ENCODE peak calls at places on chromosomes 6 and 20, in eight cellular contexts. C, M, Q, I, Y, D, U and H are unnamed samples.

GRCh38 chr6:47440722-47441121 is 36.9 kb upstream of the CD2AP start:
- DNase-seq in C (no peak), M (no peak), Q (no peak), I (no peak), Y (no peak), D (no peak), U (no peak), H (no peak)

GRCh38 chr20:63488331-63489251 is 10.3 kb downstream of the EEF1A2 start:
- DNase-seq in C (no peak), M (no peak), Q (no peak), I (no peak), Y (no peak), D (no peak), U (no peak), H (peak)

GRCh38 chr6:44926556-44926955 is 401.6 kb upstream of the RUNX2 start:
- DNase-seq in C (no peak), M (no peak), Q (no peak), I (no peak), Y (no peak), D (no peak), U (no peak), H (no peak)

GRCh38 chr20:6697228-6697972 is 70.1 kb upstream of the BMP2 start:
- DNase-seq in C (no peak), M (no peak), Q (no peak), I (no peak), Y (no peak), D (no peak), U (no peak), H (no peak)

GRCh38 chr20:61478094-61478493 is 226.0 kb downstream of the CDH4 start:
- DNase-seq in C (no peak), M (no peak), Q (no peak), I (no peak), Y (no peak), D (no peak), U (no peak), H (no peak)

GRCh38 chr6:78639505-78640110 is 227.7 kb upstream of the IRAK1BP1 start:
- DNase-seq in C (no peak), M (no peak), Q (no peak), I (no peak), Y (no peak), D (no peak), U (no peak), H (no peak)

GRCh38 chr20:47456952-47457724 is 44.5 kb upstream of the NCOA3 start:
- DNase-seq in C (no peak), M (no peak), Q (peak), I (no peak), Y (peak), D (no peak), U (no peak), H (no peak)

GRCh38 chr20:32235331-32236047 is 27.8 kb downstream of the POFUT1 start:
- DNase-seq in C (peak), M (no peak), Q (no peak), I (no peak), Y (no peak), D (no peak), U (no peak), H (no peak)

GRCh38 chr6:16333580-16333979 is 95.2 kb downstream of the GMPR start:
- DNase-seq in C (no peak), M (no peak), Q (peak), I (no peak), Y (peak), D (no peak), U (no peak), H (no peak)

GRCh38 chr6:80338201-80338836 is 231.8 kb downstream of the BCKDHB start:
- DNase-seq in C (peak), M (peak), Q (peak), I (peak), Y (peak), D (peak), U (no peak), H (peak)

GRCh38 chr6:111810321-111811235 is 62.7 kb downstream of the FYN start:
- DNase-seq in C (no peak), M (no peak), Q (peak), I (no peak), Y (no peak), D (no peak), U (no peak), H (no peak)

GRCh38 chr20:37984018-37984785 is 49.1 kb downstream of the TTI1 start:
- DNase-seq in C (no peak), M (no peak), Q (no peak), I (no peak), Y (no peak), D (no peak), U (no peak), H (no peak)

GRCh38 chr6:21138359-21139094 is 455.0 kb upstream of the SOX4 start:
- DNase-seq in C (no peak), M (no peak), Q (peak), I (peak), Y (peak), D (no peak), U (no peak), H (no peak)

GRCh38 chr6:42914546-42914945 is 1.3 kb upstream of the PTCRA start:
- DNase-seq in C (no peak), M (no peak), Q (no peak), I (no peak), Y (no peak), D (no peak), U (no peak), H (no peak)

GRCh38 chr6:42243046-42243445 is 25.4 kb upstream of the MRPS10 start:
- DNase-seq in C (no peak), M (no peak), Q (peak), I (no peak), Y (no peak), D (no peak), U (peak), H (no peak)

GRCh38 chr6:31621991-31622390 is 1.5 kb downstream of the PRRC2A start:
- DNase-seq in C (no peak), M (no peak), Q (no peak), I (no peak), Y (no peak), D (no peak), U (no peak), H (no peak)

GRCh38 chr20:37404461-37404881 is 58.5 kb downstream of the SRC start:
- DNase-seq in C (no peak), M (no peak), Q (no peak), I (no peak), Y (no peak), D (no peak), U (no peak), H (no peak)

GRCh38 chr6:136989591-136990578 is 54.9 kb downstream of the IL20RA start:
- DNase-seq in C (peak), M (peak), Q (no peak), I (peak), Y (no peak), D (no peak), U (no peak), H (peak)

GRCh38 chr6:389622-390021 is 1.9 kb upstream of the IRF4 start:
- DNase-seq in C (no peak), M (no peak), Q (no peak), I (no peak), Y (no peak), D (no peak), U (no peak), H (no peak)

GRCh38 chr6:25732468-25733198 is 21.9 kb upstream of the SLC17A4 start:
- DNase-seq in C (no peak), M (no peak), Q (no peak), I (no peak), Y (no peak), D (no peak), U (no peak), H (no peak)

GRCh38 chr20:38187512-38187911 is 22.4 kb upstream of the TGM2 start:
- DNase-seq in C (no peak), M (no peak), Q (no peak), I (peak), Y (no peak), D (no peak), U (no peak), H (peak)

GRCh38 chr6:79048611-79049010 is 29.4 kb downstream of the PHIP start:
- DNase-seq in C (no peak), M (peak), Q (peak), I (peak), Y (peak), D (no peak), U (no peak), H (no peak)

GRCh38 chr6:153511896-153512496 is 380.9 kb upstream of the RGS17 start:
- DNase-seq in C (no peak), M (peak), Q (peak), I (peak), Y (peak), D (no peak), U (no peak), H (peak)

GRCh38 chr6:133730881-133731280 is 158.0 kb upstream of the TCF21 start:
- DNase-seq in C (no peak), M (no peak), Q (no peak), I (no peak), Y (peak), D (no peak), U (no peak), H (no peak)

GRCh38 chr6:130136803-130137202 is 85.9 kb downstream of the SAMD3 start:
- DNase-seq in C (no peak), M (no peak), Q (no peak), I (no peak), Y (no peak), D (no peak), U (no peak), H (no peak)

GRCh38 chr20:44643596-44644383 is 7.7 kb downstream of the ADA start:
- DNase-seq in C (no peak), M (no peak), Q (peak), I (peak), Y (peak), D (no peak), U (no peak), H (peak)

GRCh38 chr6:138772596-138773176 is 883 bp upstream of the CCDC28A start:
- DNase-seq in C (no peak), M (peak), Q (no peak), I (no peak), Y (no peak), D (no peak), U (no peak), H (no peak)

GRCh38 chr6:138769102-138769676 is 4.4 kb upstream of the CCDC28A start:
- DNase-seq in C (no peak), M (no peak), Q (no peak), I (peak), Y (peak), D (no peak), U (no peak), H (no peak)

GRCh38 chr6:138776659-138777058 is 3.1 kb downstream of the CCDC28A start:
- DNase-seq in C (no peak), M (no peak), Q (no peak), I (no peak), Y (no peak), D (no peak), U (no peak), H (no peak)

GRCh38 chr6:138774370-138774769 is 801 bp downstream of the CCDC28A start:
- DNase-seq in C (no peak), M (no peak), Q (no peak), I (no peak), Y (no peak), D (no peak), U (no peak), H (no peak)

DNA sequence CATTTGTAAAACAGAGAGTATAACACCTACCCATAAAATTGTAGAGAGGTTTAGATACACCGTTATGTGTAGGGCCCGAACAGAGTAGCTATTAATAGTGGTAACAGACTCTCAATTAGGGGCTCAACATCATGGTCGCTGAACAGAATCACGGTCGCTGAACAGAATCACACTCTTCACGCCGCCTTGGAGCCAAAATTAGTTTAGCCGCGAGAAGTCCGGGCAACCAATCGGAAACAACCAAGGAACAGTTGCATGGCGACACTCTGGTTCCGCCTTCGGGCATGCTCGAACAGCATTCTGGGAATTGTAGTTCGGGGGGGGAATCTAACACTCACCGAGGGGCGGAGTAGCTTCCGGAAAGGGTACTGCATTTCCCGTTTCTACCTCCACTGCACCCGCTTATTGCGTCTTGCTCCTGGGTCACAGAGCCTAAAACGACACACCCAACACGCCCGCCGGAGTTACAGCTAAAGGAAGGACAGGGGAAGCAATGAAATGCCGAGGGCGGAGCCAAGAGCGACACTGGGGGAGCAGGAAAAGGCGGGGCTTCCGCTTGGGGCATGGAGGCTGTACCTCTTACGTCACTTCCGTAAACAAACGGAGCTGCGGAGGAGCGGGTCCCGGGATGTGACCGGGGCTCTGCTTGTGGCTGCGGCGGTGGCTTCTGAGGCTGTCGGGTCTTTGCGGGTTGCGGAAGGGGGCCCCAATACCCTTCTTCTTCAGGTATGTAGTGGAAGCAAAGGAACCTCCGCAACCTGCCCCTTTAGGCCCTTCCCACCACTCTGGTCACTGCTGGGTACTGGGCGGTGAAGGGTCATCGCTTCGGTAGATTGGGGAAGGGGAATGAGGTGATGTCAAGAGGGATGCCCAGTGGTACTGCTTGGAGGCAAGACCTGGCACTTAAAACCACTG is at the start of gene CCDC28A:
- DNase-seq in C (peak), M (peak), Q (peak), I (peak), Y (peak), D (peak), U (peak), H (peak)
- TF ChIP-seq CTCF in C (peak), M (no peak), Q (no peak), I (no peak), Y (no peak), D (no peak), U (peak), H (no peak)

DNA sequence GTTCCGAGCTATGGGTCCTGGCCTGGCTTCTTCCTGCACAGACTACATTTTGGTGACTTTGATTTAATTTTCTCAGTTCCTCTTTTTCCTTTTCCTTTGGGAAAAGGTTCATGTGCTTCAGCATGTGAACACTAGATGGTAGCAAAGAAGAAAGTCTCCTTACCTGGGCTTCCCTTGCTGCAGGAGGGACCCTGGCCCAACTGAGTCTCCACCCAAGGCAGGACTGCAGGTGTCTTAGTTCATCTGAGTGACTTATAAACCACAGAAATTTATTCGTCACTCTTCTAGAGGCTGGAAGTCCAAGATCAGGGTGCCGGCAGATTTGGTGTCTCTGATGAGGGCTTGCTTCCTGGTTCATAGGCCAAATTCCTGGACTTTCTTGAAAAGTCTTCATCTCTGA is 163.2 kb downstream of the SYCP2 start:
- DNase-seq in C (peak), M (no peak), Q (no peak), I (no peak), Y (no peak), D (no peak), U (no peak), H (no peak)
- TF ChIP-seq CTCF in C (peak), M (peak), Q (no peak), I (peak), Y (no peak), D (peak), U (no peak), H (no peak)

GRCh38 chr6:67935976-67936477 is 699.1 kb upstream of the ADGRB3 start:
- DNase-seq in C (no peak), M (no peak), Q (no peak), I (no peak), Y (no peak), D (no peak), U (no peak), H (no peak)
- TF ChIP-seq CTCF in C (no peak), M (no peak), Q (no peak), I (no peak), Y (no peak), D (no peak), U (no peak), H (no peak)

DNA sequence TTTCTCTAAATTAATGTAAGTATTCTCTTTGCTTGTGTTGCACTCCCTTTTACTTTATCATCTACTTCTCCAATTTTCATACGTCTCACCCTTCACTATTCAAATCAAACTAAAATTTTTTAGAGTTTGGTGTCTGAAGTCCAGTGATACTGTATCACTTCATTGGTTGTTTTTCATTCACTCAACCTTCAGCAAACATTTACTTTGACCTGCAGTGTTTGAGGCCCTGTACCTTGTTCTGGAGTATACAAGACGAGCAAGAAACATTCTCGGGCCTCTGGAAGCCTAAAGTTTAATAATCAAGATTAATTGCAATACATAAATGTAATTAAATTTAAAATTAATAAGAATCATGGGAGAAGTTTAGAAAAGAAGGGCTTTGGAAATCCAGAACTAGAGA is 64.6 kb downstream of the SCAF8 start:
- DNase-seq in C (no peak), M (no peak), Q (no peak), I (no peak), Y (no peak), D (no peak), U (no peak), H (no peak)
- TF ChIP-seq CTCF in C (no peak), M (no peak), Q (no peak), I (no peak), Y (no peak), D (no peak), U (no peak), H (no peak)

DNA sequence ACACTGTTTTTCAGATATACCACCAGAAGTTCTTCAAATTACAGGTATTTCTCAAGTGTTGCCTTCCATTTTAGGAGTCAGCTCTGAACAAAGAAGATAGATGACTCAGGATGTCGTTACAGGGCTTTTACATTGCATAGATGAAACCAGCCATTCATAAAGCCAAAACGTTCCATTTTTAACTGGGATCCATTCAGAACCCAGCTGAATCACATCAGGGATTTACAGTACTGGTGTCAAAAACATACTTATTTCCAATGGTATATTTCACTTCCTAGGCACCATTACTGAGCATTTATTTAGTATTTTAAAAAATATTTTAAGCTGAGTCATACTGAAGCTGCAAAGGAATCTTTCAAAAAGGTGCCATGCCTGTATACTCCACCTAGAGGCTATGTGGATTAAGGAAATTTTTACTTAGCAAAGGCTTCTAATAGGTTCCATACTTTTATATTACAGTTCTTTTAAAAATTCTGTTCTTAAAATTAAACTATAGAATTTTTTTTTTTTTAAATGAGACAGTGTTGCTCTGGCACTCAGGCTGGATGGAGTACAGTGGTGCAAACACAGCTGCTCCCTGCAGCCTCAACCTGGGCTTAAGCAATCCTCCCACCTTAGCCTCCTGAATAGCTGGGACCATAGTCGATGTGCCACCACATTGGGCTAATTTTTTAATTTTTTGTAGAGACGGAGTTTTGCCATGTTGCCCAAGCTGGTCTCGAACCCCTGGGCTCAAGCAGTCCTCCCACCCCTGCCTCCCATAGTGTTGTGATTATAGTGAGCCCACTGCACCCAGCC is 2.6 kb downstream of the ASF1A start:
- DNase-seq in C (no peak), M (no peak), Q (peak), I (peak), Y (peak), D (no peak), U (no peak), H (no peak)
- TF ChIP-seq CTCF in C (peak), M (peak), Q (peak), I (peak), Y (peak), D (peak), U (no peak), H (peak)

GRCh38 chr6:50062051-50062450 is 12.3 kb upstream of the DEFB112 start:
- DNase-seq in C (no peak), M (no peak), Q (no peak), I (no peak), Y (no peak), D (no peak), U (no peak), H (peak)
- TF ChIP-seq CTCF in C (no peak), M (peak), Q (no peak), I (peak), Y (no peak), D (peak), U (no peak), H (peak)

GRCh38 chr20:50108571-50109235 is 4.2 kb downstream of the UBE2V1 start:
- DNase-seq in C (no peak), M (no peak), Q (no peak), I (no peak), Y (no peak), D (no peak), U (no peak), H (no peak)
- TF ChIP-seq CTCF in C (no peak), M (no peak), Q (no peak), I (no peak), Y (no peak), D (no peak), U (no peak), H (no peak)

DNA sequence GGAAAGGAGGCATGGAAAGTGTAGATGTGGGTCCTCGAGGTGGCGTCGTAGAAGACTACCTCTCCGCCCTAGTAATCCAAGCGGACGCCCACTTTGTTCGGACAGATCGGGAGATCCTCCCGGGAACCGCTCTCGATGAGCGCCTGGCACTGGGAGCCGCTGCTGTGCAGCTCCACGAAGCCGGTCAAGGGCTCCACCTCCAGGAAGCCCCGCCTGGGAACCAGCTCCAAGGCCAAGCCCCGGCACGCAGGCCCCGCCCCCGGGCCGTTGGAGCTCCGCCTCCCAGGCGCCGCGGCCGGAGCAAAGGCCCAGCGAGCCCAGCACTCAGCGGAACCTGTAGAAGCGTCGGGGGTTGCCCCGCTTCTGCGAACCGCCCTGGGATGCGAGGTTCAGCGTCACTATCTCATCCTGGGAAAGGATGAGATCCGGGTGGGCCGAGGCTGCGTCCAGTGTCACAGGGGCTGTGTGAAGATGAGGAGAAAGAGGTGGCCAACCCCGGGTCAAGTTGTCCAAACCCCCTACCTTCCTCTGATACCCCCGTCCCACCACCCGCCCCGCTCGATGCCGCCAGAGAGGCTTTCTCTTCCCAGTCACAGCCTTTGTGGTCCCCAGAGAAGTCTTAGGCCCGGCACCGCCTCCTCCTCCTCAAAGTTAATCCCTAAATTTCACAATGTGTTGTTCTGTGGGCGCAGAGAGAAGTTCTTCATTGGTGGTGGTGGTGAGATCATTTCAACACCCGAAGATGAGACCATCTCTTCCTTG is 10.8 kb downstream of the TRIM31 start:
- DNase-seq in C (peak), M (peak), Q (peak), I (peak), Y (peak), D (peak), U (peak), H (peak)
- TF ChIP-seq CTCF in C (no peak), M (no peak), Q (no peak), I (peak), Y (peak), D (peak), U (no peak), H (no peak)